ENCODE peak calls at places on chromosomes 13 and 19, in ten cellular contexts. M is pancreas, P is GM12878, W is cardiac muscle cell, F is mesenchymal stem cell, D is tibial artery, L is hepatocyte, S is SK-N-SH, R is GM23338, J is HAP-1. A is an unnamed sample. For H3K36me3, the result is how much of the 10 kb centered on the place peaks cover.

GRCh38 chr13:36818483-36819063 is 449 bp upstream of the RFXAP start:
- DNase-seq in R (no peak), S (no peak), W (no peak), L (no peak), F (peak), M (no peak), J (no peak), D (no peak), P (no peak), A (no peak)

GRCh38 chr19:40420766-40421467 is 4.9 kb downstream of the SERTAD1 start:
- DNase-seq in M (peak), W (peak), S (peak), F (peak), L (peak), R (peak), D (peak), J (peak), P (no peak), A (peak)

GRCh38 chr19:9793051-9793591 is 24.6 kb upstream of the ZNF846 start:
- DNase-seq in W (no peak), D (no peak), R (peak), S (no peak), P (no peak), J (peak), M (no peak), L (peak), F (peak), A (peak)

GRCh38 chr13:33312150-33312908 is 26.8 kb upstream of the STARD13 start:
- DNase-seq in J (no peak), D (no peak), L (peak), P (no peak), M (no peak), R (peak), S (no peak), F (peak), W (no peak), A (peak)

GRCh38 chr19:12946092-12946845 is 607 bp downstream of the RAD23A start:
- DNase-seq in J (peak), S (peak), F (peak), P (no peak), M (peak), R (peak), D (peak), W (peak), L (peak), A (peak)

GRCh38 chr19:15014579-15014978 is 34.7 kb upstream of the CASP14 start:
- DNase-seq in J (peak), F (no peak), L (no peak), M (no peak), W (no peak), R (peak), P (no peak), D (no peak), S (no peak), A (no peak)

GRCh38 chr13:35953537-35954206 is 177.5 kb downstream of the DCLK1 start:
- DNase-seq in F (peak), R (peak), D (peak), J (peak), S (peak), M (peak), L (peak), W (peak), P (no peak), A (peak)

GRCh38 chr19:17777840-17778620 is 16.9 kb upstream of the B3GNT3 start:
- DNase-seq in P (no peak), S (peak), F (peak), J (peak), D (peak), M (peak), L (peak), R (peak), W (peak), A (peak)

GRCh38 chr13:98020271-98020670 is 66.8 kb downstream of the IPO5 start:
- DNase-seq in F (no peak), P (no peak), M (no peak), L (no peak), W (no peak), D (no peak), R (no peak), S (no peak), J (no peak), A (no peak)

GRCh38 chr19:19551862-19552192 is 13.8 kb downstream of the CILP2 start:
- DNase-seq in J (no peak), P (no peak), R (no peak), D (peak), L (no peak), S (no peak), M (no peak), W (no peak), F (no peak), A (no peak)

GRCh38 chr13:70816853-70817252 is 708.6 kb upstream of the KLHL1 start:
- DNase-seq in D (no peak), W (no peak), R (no peak), L (no peak), P (no peak), J (no peak), F (peak), S (no peak), M (no peak), A (no peak)

GRCh38 chr13:71017607-71018006 is 849.4 kb downstream of the DACH1 start:
- DNase-seq in S (no peak), R (peak), D (no peak), J (no peak), W (no peak), M (no peak), L (no peak), P (no peak), F (no peak), A (no peak)

GRCh38 chr13:108561152-108561551 is 68.3 kb upstream of the MYO16 start:
- DNase-seq in S (no peak), D (no peak), R (no peak), F (no peak), M (no peak), L (no peak), W (no peak), J (no peak), P (no peak), A (no peak)

GRCh38 chr13:39918837-39919236 is 263.4 kb downstream of the COG6 start:
- DNase-seq in W (no peak), J (no peak), R (no peak), L (no peak), D (no peak), S (no peak), F (peak), M (no peak), P (no peak), A (no peak)

GRCh38 chr19:18108897-18109296 is 11.3 kb downstream of the MAST3 start:
- DNase-seq in L (peak), W (no peak), J (no peak), R (no peak), P (no peak), F (no peak), D (no peak), S (no peak), M (no peak), A (no peak)

GRCh38 chr13:40933508-40933907 is 85.6 kb downstream of the ELF1 start:
- DNase-seq in L (no peak), R (no peak), J (no peak), S (no peak), F (no peak), W (no peak), P (peak), M (no peak), D (no peak), A (no peak)

GRCh38 chr13:28718186-28718537 is 608 bp downstream of the SLC46A3 start:
- DNase-seq in S (no peak), J (no peak), L (no peak), W (no peak), M (no peak), D (no peak), P (no peak), F (peak), R (no peak), A (no peak)

GRCh38 chr13:100721885-100722512 is 47.4 kb upstream of the TMTC4 start:
- DNase-seq in J (peak), F (peak), P (no peak), D (no peak), R (peak), W (peak), M (peak), L (peak), S (peak), A (peak)

GRCh38 chr13:49836516-49836915 is 44.0 kb upstream of the KPNA3 start:
- DNase-seq in J (no peak), M (peak), F (no peak), S (peak), P (no peak), W (peak), D (no peak), R (peak), L (peak), A (no peak)

GRCh38 chr13:78978381-78978998 is 319.5 kb upstream of the OBI1 start:
- DNase-seq in L (peak), S (peak), R (peak), P (peak), W (peak), F (peak), J (peak), M (no peak), D (no peak), A (peak)

GRCh38 chr19:7868671-7869452 is 5.3 kb downstream of the PRR36 start:
- DNase-seq in S (peak), F (peak), L (peak), J (peak), M (peak), W (peak), R (peak), D (peak), P (peak), A (peak)

GRCh38 chr19:44723952-44724319 is 24.6 kb upstream of the BCL3 start:
- DNase-seq in D (peak), F (peak), S (peak), J (peak), R (peak), W (peak), M (peak), P (peak), L (peak), A (peak)

GRCh38 chr19:17329768-17330545 is 4.7 kb downstream of the ANO8 start:
- DNase-seq in J (no peak), W (no peak), L (peak), D (no peak), P (no peak), M (no peak), F (no peak), R (no peak), S (no peak), A (no peak)

GRCh38 chr13:51370116-51370515 is 30.6 kb downstream of the SERPINE3 start:
- DNase-seq in J (no peak), D (no peak), S (no peak), L (peak), M (no peak), W (no peak), F (peak), P (no peak), R (no peak), A (no peak)

GRCh38 chr19:10923503-10924076 is 4.8 kb downstream of the YIPF2 start:
- DNase-seq in P (no peak), L (no peak), M (no peak), W (no peak), F (no peak), S (no peak), R (no peak), J (no peak), D (no peak), A (no peak)

GRCh38 chr19:42538841-42539709 is 10.8 kb upstream of the CEACAM1 start:
- DNase-seq in J (no peak), S (no peak), R (no peak), F (no peak), M (no peak), P (no peak), D (no peak), L (no peak), W (no peak), A (peak)

GRCh38 chr13:50366488-50367174 is 351.4 kb downstream of the KCNRG start:
- DNase-seq in M (no peak), J (no peak), L (no peak), W (no peak), R (no peak), D (no peak), S (peak), P (peak), F (no peak), A (no peak)

GRCh38 chr13:71877280-71877653 is 10.3 kb upstream of the DACH1 start:
- DNase-seq in J (peak), W (no peak), R (peak), M (no peak), D (no peak), L (peak), P (no peak), S (no peak), F (peak), A (no peak)

GRCh38 chr13:36454962-36455361 is 22.7 kb downstream of the CCNA1 start:
- DNase-seq in W (no peak), L (no peak), D (no peak), M (no peak), F (no peak), S (peak), P (no peak), R (no peak), J (no peak), A (no peak)

GRCh38 chr19:18645035-18645511 is 8.2 kb downstream of the KLHL26 start:
- DNase-seq in S (no peak), L (no peak), D (peak), M (no peak), F (no peak), J (no peak), W (no peak), R (no peak), P (no peak), A (no peak)

GRCh38 chr19:13037161-13037560 is 41.9 kb downstream of the NFIX start:
- DNase-seq in P (no peak), M (no peak), F (peak), R (no peak), W (no peak), J (no peak), S (no peak), D (peak), L (no peak), A (peak)

GRCh38 chr13:32330438-32330837 is 15.1 kb downstream of the BRCA2 start:
- DNase-seq in P (no peak), R (no peak), L (no peak), W (no peak), F (peak), J (no peak), M (no peak), D (no peak), S (no peak), A (no peak)

GRCh38 chr19:6730153-6730804 is 7.1 kb downstream of the GPR108 start:
- DNase-seq in L (peak), J (peak), W (peak), P (no peak), S (peak), D (no peak), R (peak), F (no peak), M (peak), A (no peak)

GRCh38 chr19:8682472-8682871 is 16.1 kb downstream of the ACTL9 start:
- DNase-seq in F (no peak), J (no peak), D (no peak), R (no peak), M (no peak), W (no peak), P (no peak), L (no peak), S (no peak), A (no peak)

GRCh38 chr19:33677745-33678426 is 56.1 kb downstream of the CHST8 start:
- DNase-seq in J (peak), L (no peak), S (no peak), W (peak), D (no peak), F (no peak), M (no peak), P (no peak), R (peak), A (no peak)

GRCh38 chr13:70310720-70311119 is 202.5 kb upstream of the KLHL1 start:
- DNase-seq in P (no peak), M (no peak), L (peak), R (peak), J (peak), S (peak), W (peak), F (peak), D (no peak), A (no peak)

DNA sequence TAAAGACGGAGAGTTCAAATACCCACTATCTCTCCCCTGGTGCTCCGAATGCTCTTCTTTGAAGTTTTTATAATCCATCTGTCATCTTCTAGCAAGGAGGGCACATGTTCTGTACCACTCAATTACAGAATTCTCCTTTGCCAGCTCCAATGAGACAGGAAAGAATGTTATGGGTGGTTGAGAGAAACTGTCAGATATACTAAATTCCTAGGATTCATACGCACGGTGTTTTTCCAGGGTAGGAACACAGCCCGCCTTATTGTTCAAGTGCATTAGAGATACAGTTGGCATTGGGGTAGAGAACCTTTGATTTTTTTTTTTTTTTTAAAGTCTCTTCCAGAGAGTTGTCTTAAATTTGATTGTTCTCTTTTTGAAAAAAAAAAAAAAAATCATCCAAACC is 118.0 kb upstream of the ZNF536 start:
- DNase-seq in S (no peak), M (no peak), D (no peak), R (no peak), J (no peak), P (no peak), F (no peak), W (no peak), L (no peak), A (no peak)
- H3K36me3 ChIP-seq in S (under half), M (under half), D (under half), R (under half), J (under half), P (under half), F (under half), W (under half), L (under half), A (under half)

GRCh38 chr19:47377208-47377701 is 28.1 kb downstream of the DHX34 start:
- DNase-seq in P (no peak), W (no peak), L (no peak), M (peak), R (no peak), S (peak), F (no peak), D (no peak), J (no peak), A (no peak)
- H3K36me3 ChIP-seq in P (under half), W (under half), L (under half), M (under half), R (under half), S (under half), F (half or more), D (half or more), J (half or more), A (half or more)

GRCh38 chr19:45772912-45773311 is 3.9 kb upstream of the SIX5 start:
- DNase-seq in L (no peak), F (no peak), M (peak), R (no peak), S (no peak), J (no peak), D (no peak), P (no peak), W (no peak), A (no peak)
- H3K36me3 ChIP-seq in L (under half), F (half or more), M (under half), R (under half), S (under half), J (under half), D (under half), P (under half), W (under half), A (half or more)

GRCh38 chr19:4099054-4099764 is 24.7 kb downstream of the MAP2K2 start:
- DNase-seq in R (no peak), P (no peak), J (no peak), W (no peak), D (no peak), S (no peak), L (no peak), M (peak), F (no peak), A (no peak)
- H3K36me3 ChIP-seq in R (under half), P (under half), J (under half), W (under half), D (half or more), S (under half), L (under half), M (under half), F (half or more), A (half or more)

DNA sequence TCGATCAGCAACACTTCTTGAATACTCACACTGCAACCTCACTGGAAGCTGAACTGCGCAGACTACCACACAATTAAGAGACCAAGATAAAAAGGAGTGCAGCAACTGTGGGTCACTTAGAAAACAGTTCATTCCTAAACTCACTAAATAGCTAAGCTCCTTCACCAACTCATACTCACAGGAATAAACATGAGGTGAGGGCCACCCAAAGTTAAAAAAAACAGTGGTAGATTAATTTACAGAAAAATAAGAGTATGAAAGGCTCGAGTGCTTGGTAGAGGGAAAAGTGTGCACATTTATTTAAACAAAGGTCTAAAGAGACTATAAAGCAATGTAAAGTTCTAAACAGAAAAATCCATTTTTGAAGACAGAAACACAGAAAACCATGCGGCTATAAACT is 7.6 kb downstream of the ANKRD10 start:
- DNase-seq in F (no peak), L (no peak), W (no peak), M (no peak), R (no peak), S (no peak), J (no peak), P (no peak), D (no peak), A (peak)
- H3K36me3 ChIP-seq in F (half or more), L (under half), W (under half), M (under half), R (under half), S (half or more), J (half or more), P (under half), D (under half), A (half or more)

DNA sequence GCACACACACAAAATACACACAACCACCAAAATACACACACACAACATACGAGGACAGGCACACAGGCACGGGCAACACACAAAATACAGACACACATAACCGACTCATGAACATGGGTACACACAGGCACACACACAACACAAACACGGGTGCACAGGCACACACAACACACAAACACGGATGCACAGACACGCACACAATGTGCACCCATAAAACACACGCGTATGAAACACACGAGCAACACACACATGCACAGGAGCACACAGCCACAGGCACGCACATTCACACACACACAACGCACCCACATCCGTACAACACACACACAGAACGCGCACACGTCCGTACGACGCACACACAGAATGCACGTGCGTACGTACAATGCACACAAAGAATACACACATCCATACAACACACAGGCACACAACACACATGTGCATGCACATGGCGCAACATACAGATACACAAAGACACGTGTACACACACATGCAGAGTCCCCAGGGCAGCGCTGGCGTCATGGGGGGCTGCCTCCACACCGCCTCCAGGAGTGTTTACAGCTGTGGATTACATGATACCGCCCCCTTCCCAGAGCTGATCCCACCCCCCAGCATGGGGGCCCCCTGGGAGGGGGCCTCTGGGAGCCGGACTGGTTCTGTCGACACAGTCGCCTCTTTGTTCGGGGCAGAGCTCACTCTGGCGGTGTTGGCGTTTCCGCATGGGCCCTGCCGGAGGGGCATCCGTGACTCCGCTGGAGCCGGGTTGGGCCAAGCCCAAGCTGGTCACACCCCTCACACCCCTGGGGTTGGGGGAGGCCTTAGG is 2.9 kb downstream of the SBNO2 start:
- DNase-seq in D (no peak), S (no peak), F (no peak), P (no peak), L (no peak), R (no peak), M (peak), J (no peak), W (no peak), A (no peak)
- H3K36me3 ChIP-seq in D (under half), S (under half), F (under half), P (under half), L (under half), R (under half), M (under half), J (under half), W (under half), A (under half)

GRCh38 chr19:5064896-5065295 is 96.0 kb downstream of the KDM4B start:
- DNase-seq in D (no peak), L (no peak), F (no peak), S (no peak), M (no peak), W (no peak), J (no peak), P (no peak), R (no peak), A (no peak)

GRCh38 chr19:5067666-5068065 is 98.8 kb downstream of the KDM4B start:
- DNase-seq in R (no peak), J (no peak), F (no peak), S (no peak), P (no peak), M (no peak), D (no peak), W (no peak), L (peak), A (no peak)

GRCh38 chr19:5063873-5064645 is 95.1 kb downstream of the KDM4B start:
- DNase-seq in P (no peak), J (no peak), S (no peak), D (no peak), R (no peak), F (no peak), W (no peak), M (no peak), L (no peak), A (no peak)

GRCh38 chr19:5066768-5067167 is 97.9 kb downstream of the KDM4B start:
- DNase-seq in P (no peak), M (no peak), W (no peak), J (no peak), L (no peak), D (no peak), S (no peak), R (no peak), F (no peak), A (no peak)

GRCh38 chr19:5065717-5066116 is 96.8 kb downstream of the KDM4B start:
- DNase-seq in P (no peak), M (no peak), R (no peak), J (no peak), D (no peak), W (no peak), L (no peak), F (no peak), S (no peak), A (no peak)
- H3K36me3 ChIP-seq in P (under half), M (under half), R (under half), J (under half), D (under half), W (under half), L (under half), F (under half), S (under half), A (under half)

GRCh38 chr19:35011737-35012682 is 11.9 kb downstream of the GRAMD1A start:
- DNase-seq in R (no peak), P (no peak), J (no peak), W (no peak), M (no peak), D (no peak), F (no peak), S (peak), L (no peak), A (no peak)
- H3K36me3 ChIP-seq in R (half or more), P (under half), J (half or more), W (under half), M (under half), D (half or more), F (half or more), S (under half), L (under half), A (half or more)

A was measured in SJSA1.